ENCODE peak calls at places on chromosomes 12 and 14, in seven cellular contexts. X is colonic mucosa, N is dorsolateral prefrontal cortex, T is lower leg skin, U is AG10803, F is tibial artery, A is left ventricle myocardium inferior. L is an unnamed sample.

GRCh38 chr14:101564819-101565698 is 3.8 kb downstream of the DIO3 start:
- DNase-seq in A (no peak), X (no peak), U (no peak), F (no peak), T (no peak), N (no peak), L (no peak)

GRCh38 chr14:53663709-53664108 is 292.9 kb downstream of the BMP4 start:
- DNase-seq in A (peak), F (no peak), T (no peak), X (no peak), U (peak), N (no peak), L (peak)

GRCh38 chr12:21637985-21638891 is 19.4 kb downstream of the LDHB start:
- DNase-seq in U (no peak), N (no peak), T (no peak), A (no peak), F (no peak), X (no peak), L (peak)

GRCh38 chr12:31567029-31567428 is 23.9 kb downstream of the DENND5B start:
- DNase-seq in T (no peak), N (no peak), U (no peak), A (no peak), X (no peak), F (no peak), L (no peak)

GRCh38 chr14:49545716-49546115 is 40.5 kb downstream of the RPS29 start:
- DNase-seq in N (no peak), U (no peak), T (no peak), A (no peak), X (no peak), F (no peak), L (no peak)

GRCh38 chr14:73753043-73753886 is 39.1 kb upstream of the PNMA1 start:
- DNase-seq in T (peak), U (no peak), F (peak), N (no peak), A (peak), X (peak), L (no peak)

GRCh38 chr12:13000935-13001724 is 1.1 kb upstream of the HEBP1 start:
- DNase-seq in U (peak), N (peak), F (peak), X (peak), T (peak), A (peak), L (peak)

GRCh38 chr12:12731785-12732184 is 14.6 kb downstream of the CDKN1B start:
- DNase-seq in X (no peak), A (no peak), N (no peak), T (no peak), U (no peak), F (no peak), L (no peak)

GRCh38 chr12:120470150-120470817 is 736 bp upstream of the SRSF9 start:
- DNase-seq in A (no peak), N (no peak), U (peak), F (no peak), T (no peak), X (peak), L (no peak)

DNA sequence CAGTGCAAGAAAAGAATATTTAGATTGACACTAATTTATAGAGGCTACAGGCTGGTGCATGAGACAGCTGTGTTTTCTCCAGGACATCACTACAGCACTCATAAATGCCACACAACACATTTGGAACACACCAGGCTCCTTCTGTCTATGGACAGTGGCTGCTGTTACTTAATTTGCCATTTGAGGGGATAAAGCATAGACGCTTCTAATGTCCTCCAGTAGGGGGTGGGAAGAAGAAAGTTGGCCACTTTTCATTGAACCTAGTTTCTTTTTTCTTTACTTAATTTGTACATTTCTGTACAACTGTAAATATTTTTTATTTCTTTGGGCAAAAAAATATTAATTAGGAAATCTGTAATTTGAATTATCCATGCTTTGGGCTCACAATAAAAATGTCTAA is 12.4 kb upstream of the RTN1 start:
- DNase-seq in T (no peak), A (no peak), F (no peak), U (no peak), N (no peak), X (no peak), L (no peak)
- TF ChIP-seq CTCF in T (no peak), A (no peak), F (no peak), U (peak), N (no peak), X (peak), L (peak)

GRCh38 chr14:92847220-92848148 is 53.4 kb downstream of the GOLGA5 start:
- DNase-seq in X (no peak), U (no peak), N (no peak), F (no peak), T (no peak), A (no peak), L (no peak)
- H3K4me3 ChIP-seq in X (no peak), U (no peak), N (no peak), F (no peak), T (no peak), A (no peak), L (no peak)

DNA sequence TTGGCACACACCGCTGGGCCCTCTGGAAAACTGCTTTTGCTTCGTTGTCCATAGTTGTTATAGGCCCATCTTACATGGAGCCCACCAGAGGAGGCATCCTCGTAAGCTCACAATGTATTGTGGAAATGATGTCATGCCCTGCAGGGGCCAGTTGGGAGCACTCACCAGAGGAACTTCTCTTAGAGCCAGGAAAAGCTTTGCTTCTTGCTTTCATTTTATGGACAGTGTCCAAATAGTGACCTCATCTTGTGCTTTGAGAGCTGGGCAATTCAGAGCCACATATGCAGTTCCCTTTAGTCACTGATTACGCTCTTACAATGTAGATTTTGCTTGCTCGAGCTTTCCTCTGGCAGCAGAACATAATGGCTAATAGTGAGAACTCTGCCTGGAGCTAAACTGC is 275.6 kb downstream of the AACS start:
- DNase-seq in A (peak), N (no peak), U (peak), X (peak), F (no peak), T (peak), L (no peak)
- TF ChIP-seq CTCF in A (peak), N (no peak), U (no peak), X (no peak), F (no peak), T (no peak), L (no peak)

GRCh38 chr12:129115558-129115957 is 262.3 kb downstream of the GLT1D1 start:
- DNase-seq in T (no peak), U (no peak), X (no peak), A (no peak), N (no peak), F (no peak), L (no peak)
- H3K4me3 ChIP-seq in T (no peak), U (no peak), X (no peak), A (no peak), N (no peak), F (no peak), L (no peak)

DNA sequence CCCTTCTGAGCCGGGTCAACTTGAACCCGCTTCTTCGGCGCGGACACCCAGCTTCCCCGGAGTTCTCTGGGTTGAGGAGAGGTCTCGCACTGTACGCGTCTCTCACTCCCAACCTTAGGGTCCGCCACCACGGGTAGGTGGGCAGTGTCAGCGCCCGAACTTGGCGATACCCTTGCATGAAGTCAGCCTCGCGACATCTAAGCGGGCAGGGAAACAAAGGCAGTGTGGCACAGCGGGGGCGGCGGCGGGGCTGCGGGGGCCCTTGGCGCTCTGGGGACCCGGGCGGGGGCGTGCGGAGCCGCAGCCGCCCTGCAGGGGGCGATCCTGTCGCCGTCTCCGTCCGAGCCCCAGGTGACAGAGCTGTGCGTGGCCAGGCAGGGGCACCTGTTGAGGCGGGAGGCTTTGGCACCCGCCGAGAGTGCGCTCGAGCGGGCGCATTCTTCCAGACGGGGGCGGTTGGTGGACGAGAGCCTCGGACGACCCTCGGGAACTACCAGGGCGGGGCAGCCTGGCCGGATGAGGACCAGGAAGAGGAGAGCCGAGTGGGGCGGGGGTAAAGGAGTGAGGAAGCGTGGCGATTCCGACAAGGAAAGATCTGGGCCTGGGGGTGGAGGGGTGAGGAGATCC is 1.1 kb downstream of the GALNT16 start:
- DNase-seq in N (no peak), A (peak), F (no peak), U (no peak), X (peak), T (peak), L (peak)
- TF ChIP-seq CTCF in N (peak), A (peak), F (peak), U (peak), X (peak), T (no peak), L (peak)

L was measured in Caco-2.